ENCODE peak calls at places on chromosomes 4 and X, in ten cellular contexts. V is right cardiac atrium, J is NCI-H2029 treated with DMSO at 0.1 percent for 48 hours, Y is frontal cortex, K is astrocyte of the spinal cord, F is thoracic aorta, D is amygdala, S is AG09319, A is H7, M is DMS79. U is an unnamed sample.

GRCh38 chr4:55851885-55852284 is 1.6 kb upstream of the EXOC1 start:
- DNase-seq in V (no peak), J (no peak), Y (no peak), K (no peak), F (no peak), D (no peak), S (no peak), A (no peak), M (no peak), U (no peak)

GRCh38 chrX:1397001-1397400 is 5.1 kb upstream of the SLC25A6 start:
- DNase-seq in V (peak; percentile 40), J (no peak), Y (no peak), K (no peak), F (no peak), D (no peak), S (no peak), A (no peak), M (no peak), U (no peak)

GRCh38 chr4:107689912-107690587 is 30.0 kb downstream of the PAPSS1 start:
- DNase-seq in V (no peak), J (no peak), Y (no peak), K (peak; percentile 86), F (no peak), D (no peak), S (no peak), A (no peak), M (no peak), U (peak; percentile 32)

GRCh38 chrX:129797251-129797906 is 17.6 kb downstream of the SASH3 start:
- DNase-seq in V (no peak), J (no peak), Y (no peak), K (no peak), F (no peak), D (no peak), S (no peak), A (no peak), M (no peak), U (no peak)

GRCh38 chr4:40586034-40586433 is 43.6 kb downstream of the RBM47 start:
- DNase-seq in V (no peak), J (no peak), Y (no peak), K (no peak), F (no peak), D (no peak), S (no peak), A (no peak), M (no peak), U (no peak)

GRCh38 chr4:24395937-24396336 is 188.4 kb downstream of the DHX15 start:
- DNase-seq in V (no peak), J (no peak), Y (no peak), K (no peak), F (no peak), D (no peak), S (no peak), A (peak; percentile 34), M (no peak), U (no peak)

GRCh38 chr4:79255793-79256192 is 70.1 kb downstream of the NAA11 start:
- DNase-seq in V (no peak), J (no peak), Y (no peak), K (no peak), F (no peak), D (no peak), S (no peak), A (peak; percentile 45), M (no peak), U (no peak)

GRCh38 chr4:165070560-165070959 is 16.9 kb downstream of the TRIM75 start:
- DNase-seq in V (no peak), J (no peak), Y (no peak), K (no peak), F (no peak), D (no peak), S (no peak), A (no peak), M (no peak), U (no peak)

GRCh38 chrX:46686003-46686645 is 72.8 kb downstream of the SLC9A7 start:
- DNase-seq in V (no peak), J (no peak), Y (no peak), K (peak; percentile 19), F (no peak), D (no peak), S (peak; percentile 14), A (peak; percentile 9), M (no peak), U (peak; percentile 17)

GRCh38 chr4:103032575-103032974 is 13.1 kb upstream of the SLC9B1 start:
- DNase-seq in V (no peak), J (no peak), Y (no peak), K (peak; percentile 23), F (no peak), D (no peak), S (no peak), A (peak; percentile 44), M (no peak), U (no peak)

GRCh38 chrX:154401918-154402621 is 3.9 kb downstream of the RPL10 start:
- DNase-seq in V (no peak), J (peak; percentile 18), Y (no peak), K (no peak), F (no peak), D (no peak), S (no peak), A (no peak), M (no peak), U (no peak)

GRCh38 chrX:20320461-20321159 is 53.9 kb upstream of the RPS6KA3 start:
- DNase-seq in V (no peak), J (no peak), Y (no peak), K (no peak), F (no peak), D (no peak), S (no peak), A (no peak), M (no peak), U (no peak)

GRCh38 chrX:72048515-72049455 is 82.9 kb downstream of the RTL5 start:
- DNase-seq in V (no peak), J (no peak), Y (no peak), K (no peak), F (no peak), D (no peak), S (no peak), A (no peak), M (no peak), U (no peak)

GRCh38 chr4:76300012-76300411 is 6.5 kb upstream of the STBD1 start:
- DNase-seq in V (no peak), J (no peak), Y (no peak), K (no peak), F (no peak), D (no peak), S (no peak), A (no peak), M (no peak), U (no peak)

GRCh38 chr4:20698820-20699219 is 1.4 kb upstream of the PACRGL start:
- DNase-seq in V (no peak), J (no peak), Y (no peak), K (no peak), F (no peak), D (no peak), S (no peak), A (no peak), M (no peak), U (no peak)

GRCh38 chr4:2255501-2256155 is 6.3 kb downstream of the MXD4 start:
- DNase-seq in V (peak; percentile 83), J (no peak), Y (no peak), K (peak; percentile 56), F (peak; percentile 11), D (no peak), S (no peak), A (peak; percentile 62), M (no peak), U (no peak)

GRCh38 chrX:3599787-3600465 is 113.5 kb downstream of the PRKX start:
- DNase-seq in V (no peak), J (no peak), Y (no peak), K (peak; percentile 47), F (no peak), D (no peak), S (no peak), A (no peak), M (no peak), U (no peak)

GRCh38 chr4:111681751-111682150 is 463.5 kb upstream of the FAM241A start:
- DNase-seq in V (no peak), J (no peak), Y (no peak), K (no peak), F (no peak), D (no peak), S (no peak), A (no peak), M (no peak), U (no peak)

GRCh38 chr4:183659919-183660318 is 826 bp downstream of the TRAPPC11 start:
- DNase-seq in V (no peak), J (no peak), Y (no peak), K (no peak), F (no peak), D (no peak), S (no peak), A (peak; percentile 14), M (no peak), U (no peak)